ENCODE peak calls at places on chromosomes 7 and 10, in seven cellular contexts. B is H54; T is fibroblast of the conjunctiva; Q is NCI-H1092 treated with DMSO at 0.1 percent for 48 hours; U is activated CD4-positive, alpha-beta T cell treated with anti-CD3 and anti-CD28 coated beads, Interleukin-2, amount 50 U/mL, for 1 hour; L is choroid plexus epithelial cell; N is pulmonary artery endothelial cell. E is an unnamed sample.

GRCh38 chr10:33509231-33509871 is 174.9 kb upstream of the NRP1 start:
- DNase-seq in N (peak), Q (peak), T (peak), U (no peak), L (peak), B (peak), E (no peak)

GRCh38 chr10:125878957-125879835 is 1.9 kb downstream of the DHX32 start:
- DNase-seq in L (peak), T (peak), N (peak), U (no peak), B (peak), Q (no peak), E (no peak)

GRCh38 chr7:129886184-129886817 is 66.5 kb downstream of the UBE2H start:
- DNase-seq in T (no peak), B (no peak), N (no peak), U (no peak), Q (no peak), L (no peak), E (no peak)

GRCh38 chr7:157527686-157528085 is 190.9 kb downstream of the DNAJB6 start:
- DNase-seq in Q (no peak), T (no peak), B (no peak), N (no peak), U (no peak), L (no peak), E (no peak)

GRCh38 chr10:121900443-121901174 is 27.2 kb downstream of the ATE1 start:
- DNase-seq in Q (peak), U (no peak), L (peak), N (peak), T (peak), B (peak), E (no peak)

GRCh38 chr7:33087356-33087755 is 21.8 kb downstream of the RP9 start:
- DNase-seq in Q (no peak), U (no peak), L (no peak), B (no peak), T (no peak), N (no peak), E (no peak)

GRCh38 chr7:100093925-100094486 is 5.2 kb downstream of the COPS6 start:
- DNase-seq in U (no peak), Q (no peak), N (no peak), B (no peak), T (no peak), L (no peak), E (no peak)

GRCh38 chr7:132666076-132666775 is 90.0 kb upstream of the PLXNA4 start:
- DNase-seq in L (peak), Q (no peak), T (no peak), N (no peak), U (no peak), B (no peak), E (no peak)

GRCh38 chr10:96587255-96588059 is 645 bp upstream of the TM9SF3 start:
- DNase-seq in N (peak), Q (peak), U (peak), L (peak), B (peak), T (peak), E (no peak)